ENCODE peak calls at places on chromosome 19, in five cellular contexts. I, T, U, J and E are unnamed samples.

GRCh38 chr19:49801966-49802661 is 11.0 kb downstream of the FUZ start:
- DNase-seq in I (no peak), T (peak; percentile 84), U (peak; percentile 64), J (no peak), E (no peak)

GRCh38 chr19:7907544-7907943 is 3.9 kb downstream of the MAP2K7 start:
- DNase-seq in I (no peak), T (no peak), U (no peak), J (no peak), E (no peak)

GRCh38 chr19:2695288-2695866 is 7.1 kb downstream of the GNG7 start:
- DNase-seq in I (no peak), T (no peak), U (no peak), J (no peak), E (no peak)

GRCh38 chr19:14479985-14480694 is 5.0 kb upstream of the PTGER1 start:
- DNase-seq in I (no peak), T (peak; percentile 99), U (peak; percentile 77), J (peak; percentile 91), E (peak; percentile 91)

GRCh38 chr19:29714953-29715694 is at the start of gene C19orf12:
- DNase-seq in I (no peak), T (peak; percentile 77), U (peak; percentile 68), J (peak; percentile 65), E (peak; percentile 73)

GRCh38 chr19:30254214-30254613 is 118.0 kb upstream of the ZNF536 start:
- DNase-seq in I (no peak), T (no peak), U (no peak), J (no peak), E (no peak)

GRCh38 chr19:17682273-17682672 is 5.9 kb downstream of the UNC13A start:
- DNase-seq in I (no peak), T (no peak), U (no peak), J (no peak), E (no peak)

GRCh38 chr19:18049390-18049789 is 37.3 kb downstream of the IL12RB1 start:
- DNase-seq in I (no peak), T (no peak), U (no peak), J (no peak), E (no peak)

GRCh38 chr19:15467734-15468214 is 3.4 kb upstream of the RASAL3 start:
- DNase-seq in I (no peak), T (no peak), U (no peak), J (no peak), E (no peak)

GRCh38 chr19:29655648-29656335 is 9.5 kb upstream of the PLEKHF1 start:
- DNase-seq in I (no peak), T (no peak), U (no peak), J (no peak), E (no peak)

GRCh38 chr19:46355991-46356669 is 9.2 kb downstream of the PPP5C start:
- DNase-seq in I (no peak), T (no peak), U (no peak), J (no peak), E (no peak)

GRCh38 chr19:38142176-38143035 is 81.6 kb downstream of the DPF1 start:
- DNase-seq in I (no peak), T (peak; percentile 85), U (peak; percentile 84), J (peak; percentile 53), E (peak; percentile 56)

GRCh38 chr19:2715470-2716274 is 5.5 kb downstream of the DIRAS1 start:
- DNase-seq in I (no peak), T (no peak), U (no peak), J (no peak), E (no peak)

GRCh38 chr19:58544591-58545285 is 874 bp downstream of the TRIM28 start:
- DNase-seq in I (no peak), T (no peak), U (peak; percentile 79), J (peak; percentile 97), E (peak; percentile 95)

GRCh38 chr19:42277821-42278809 is 9.1 kb downstream of the CIC start:
- DNase-seq in I (no peak), T (no peak), U (no peak), J (no peak), E (no peak)

GRCh38 chr19:38917921-38918491 is 6.0 kb upstream of the CCER2 start:
- DNase-seq in I (no peak), T (no peak), U (no peak), J (peak; percentile 13), E (no peak)

DNA sequence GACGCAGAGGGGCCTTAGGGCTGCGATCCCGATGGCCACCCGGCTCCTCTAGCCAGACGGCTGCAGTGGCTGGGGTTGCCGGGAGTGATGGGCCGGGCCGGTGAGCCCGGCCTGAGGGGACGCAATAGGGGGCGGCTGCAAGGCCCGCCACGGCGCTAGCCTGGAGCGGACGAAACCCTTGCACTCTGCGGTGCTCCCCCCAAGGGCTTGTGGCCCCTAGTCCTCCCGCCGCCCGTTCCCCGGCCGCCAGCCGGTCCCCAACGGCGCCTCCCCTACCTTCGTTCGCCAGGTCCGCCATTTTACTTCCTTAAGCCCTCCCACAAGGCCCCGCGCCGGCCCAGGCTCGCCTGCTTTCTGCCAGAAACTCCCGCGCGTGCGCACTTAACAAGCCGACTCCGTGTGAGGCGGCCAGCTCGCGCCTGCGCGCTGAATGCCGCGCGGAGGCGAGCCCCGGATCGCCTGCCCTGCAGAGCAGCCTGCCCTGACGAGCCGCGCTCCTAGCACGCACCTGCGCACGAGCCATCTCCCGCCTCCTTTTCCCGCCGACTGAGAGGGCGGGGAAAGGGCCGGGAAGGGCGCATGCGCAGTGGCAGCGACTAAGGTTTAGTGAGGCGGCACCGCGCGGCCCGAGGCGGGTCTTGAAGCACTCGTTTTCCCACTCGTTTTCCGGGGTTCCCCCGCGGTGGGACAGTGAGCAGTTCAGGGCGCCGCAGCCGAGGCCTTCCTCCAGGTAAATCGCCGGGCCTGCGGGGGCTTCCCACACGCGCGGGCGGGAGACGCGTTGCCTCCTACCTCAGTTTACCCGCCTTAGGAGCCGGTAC is at the start of gene RANBP3:
- DNase-seq in I (peak; percentile 96), T (peak; percentile 96), U (peak; percentile 99), J (peak; percentile 99), E (peak; percentile 99)
- TF ChIP-seq POLR2A in I (peak; percentile 88), T (no peak), U (peak; percentile 90), J (peak; percentile 86), E (peak; percentile 59)

DNA sequence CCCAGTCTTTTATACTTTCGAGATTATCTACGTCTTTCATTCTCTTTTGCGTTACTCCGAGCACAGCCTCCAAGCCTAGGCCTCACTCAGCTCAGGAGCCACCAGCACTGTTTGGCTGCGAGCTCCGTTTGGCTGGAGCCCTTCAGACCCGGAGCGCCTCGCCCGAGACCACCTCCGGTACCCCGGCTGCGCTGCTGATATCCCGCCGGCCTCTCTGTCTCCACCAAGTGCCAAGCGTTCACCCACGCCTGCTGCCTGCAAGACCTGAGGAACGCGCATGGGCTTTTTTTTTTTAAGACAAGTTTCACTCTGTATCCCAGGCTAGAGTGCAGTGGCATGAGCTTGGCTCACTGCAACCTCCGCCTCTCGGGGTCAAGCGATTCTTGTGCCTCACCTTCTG is 14.1 kb upstream of the ZNF177 start:
- DNase-seq in I (no peak), T (no peak), U (no peak), J (no peak), E (no peak)
- TF ChIP-seq TAF1 in I (no peak), T (no peak), U (no peak), J (no peak), E (no peak)

GRCh38 chr19:52140077-52140710 is 456 bp upstream of the ZNF616 start:
- DNase-seq in I (no peak), T (no peak), U (no peak), J (no peak), E (no peak)

GRCh38 chr19:52142001-52142595 is 2.4 kb upstream of the ZNF616 start:
- DNase-seq in I (no peak), T (no peak), U (peak; percentile 2), J (no peak), E (no peak)

GRCh38 chr19:52138614-52139290 is 986 bp downstream of the ZNF616 start:
- DNase-seq in I (no peak), T (peak; percentile 75), U (peak; percentile 69), J (no peak), E (peak; percentile 13)

GRCh38 chr19:52139291-52140076 is at the start of gene ZNF616:
- DNase-seq in I (peak; percentile 71), T (peak; percentile 99), U (peak; percentile 97), J (peak; percentile 81), E (peak; percentile 86)
- TF ChIP-seq POLR2A in I (peak; percentile 71), T (peak; percentile 64), U (peak; percentile 90), J (peak; percentile 66), E (peak; percentile 72)

DNA sequence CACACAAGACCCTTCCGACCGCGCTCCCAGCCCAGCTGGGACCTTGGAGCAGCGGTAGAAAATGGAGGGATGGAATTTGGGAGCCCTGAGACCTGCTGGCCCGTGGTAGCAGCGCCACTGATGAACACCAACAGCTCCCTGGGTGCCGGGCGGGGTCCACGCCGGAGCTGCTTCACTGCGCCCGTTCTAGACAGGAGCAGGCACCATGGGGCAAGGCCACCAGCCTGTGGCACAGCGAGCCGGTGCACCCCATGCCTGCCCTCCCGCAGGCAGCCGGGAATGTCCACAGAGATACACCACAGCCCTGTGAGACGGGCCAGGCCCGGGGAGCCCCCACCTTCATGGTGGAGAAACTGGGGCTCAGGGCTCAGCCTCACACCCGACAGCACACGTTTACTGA is 9.9 kb upstream of the SHC2 start:
- DNase-seq in I (no peak), T (no peak), U (no peak), J (no peak), E (no peak)
- TF ChIP-seq TAF1 in I (no peak), T (no peak), U (no peak), J (no peak), E (no peak)

DNA sequence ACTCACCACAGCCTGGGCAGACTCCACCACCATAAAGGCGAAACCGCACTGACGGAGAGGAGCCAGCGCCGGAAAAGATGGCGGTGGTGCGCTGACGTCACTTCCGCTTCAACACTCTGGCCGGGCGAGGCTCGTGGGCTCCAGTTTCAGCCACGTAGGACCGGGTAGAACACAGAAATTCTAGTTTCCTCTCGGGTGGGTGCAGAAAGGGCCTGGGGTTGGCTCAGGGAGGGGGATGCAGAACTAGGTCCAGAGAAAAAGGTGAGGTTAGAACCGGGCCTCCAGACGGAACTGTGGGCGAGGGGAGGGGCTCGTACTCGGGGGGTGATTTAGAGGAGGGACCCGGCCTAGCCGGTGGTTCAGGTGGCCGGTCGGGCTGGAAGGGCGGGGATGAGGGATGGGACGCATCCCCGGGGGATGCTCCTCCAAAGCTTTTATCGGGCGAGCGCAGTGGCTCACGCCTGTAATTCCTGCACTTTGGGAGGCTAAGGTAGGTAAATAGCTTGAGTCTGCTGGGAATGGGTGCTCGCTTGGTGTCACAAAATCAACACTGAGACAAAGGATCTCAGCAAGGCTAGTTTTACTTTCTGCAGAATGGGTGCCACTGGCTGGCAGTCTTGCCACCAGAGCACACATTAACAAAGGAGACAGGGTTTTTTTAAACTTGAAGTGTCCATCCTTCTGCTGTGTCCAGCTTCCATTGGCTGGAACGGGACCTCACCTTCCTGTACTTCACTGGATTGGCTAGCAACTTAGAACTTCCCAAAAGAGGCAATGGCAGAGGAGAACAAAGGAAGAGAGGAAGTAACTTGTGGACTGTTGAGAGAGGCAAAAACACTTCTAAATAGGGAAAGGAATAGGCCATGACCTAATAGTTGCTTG is at the start of gene ZNF561:
- DNase-seq in I (peak; percentile 61), T (peak; percentile 88), U (peak; percentile 92), J (peak; percentile 59), E (peak; percentile 56)
- TF ChIP-seq POLR2A in I (peak; percentile 93), T (peak; percentile 80), U (peak; percentile 89), J (peak; percentile 85), E (peak; percentile 89)

GRCh38 chr19:35462476-35462953 is 14.5 kb downstream of the FFAR2 start:
- DNase-seq in I (peak; percentile 96), T (no peak), U (no peak), J (no peak), E (peak; percentile 53)
- TF ChIP-seq TAF1 in I (no peak), T (no peak), U (no peak), J (no peak), E (no peak)

GRCh38 chr19:51018745-51019543 is 565 bp downstream of the KLK10 start:
- DNase-seq in I (no peak), T (peak; percentile 73), U (no peak), J (no peak), E (no peak)
- TF ChIP-seq POLR2A in I (no peak), T (no peak), U (no peak), J (no peak), E (no peak)